ENCODE peak calls at places on chromosomes 12 and 14, in seven cellular contexts. One of them, this sample, is unnamed.

GRCh38 chr12:93089805-93090569 is 160.9 kb upstream of the EEA1 start:
- DNase-seq in T47D: no peak
- DNase-seq in GM03348: no peak
- DNase-seq in ELF-1: no peak
- DNase-seq in GM13977: no peak
- DNase-seq in thoracic aorta: no peak
- DNase-seq in activated CD4-positive, alpha-beta T cell treated with anti-CD3 and anti-CD28 coated beads for 48 hours: peak
- DNase-seq in this sample: no peak

GRCh38 chr12:54141534-54142475 is 47.0 kb downstream of the SMUG1 start:
- DNase-seq in T47D: no peak
- DNase-seq in activated CD4-positive, alpha-beta T cell treated with anti-CD3 and anti-CD28 coated beads for 48 hours: no peak
- DNase-seq in thoracic aorta: no peak
- DNase-seq in ELF-1: peak
- DNase-seq in GM03348: peak
- DNase-seq in GM13977: no peak
- DNase-seq in this sample: no peak

GRCh38 chr12:96218989-96219678 is 25.0 kb downstream of the ELK3 start:
- DNase-seq in activated CD4-positive, alpha-beta T cell treated with anti-CD3 and anti-CD28 coated beads for 48 hours: no peak
- DNase-seq in ELF-1: no peak
- DNase-seq in GM03348: no peak
- DNase-seq in thoracic aorta: no peak
- DNase-seq in T47D: peak
- DNase-seq in GM13977: no peak
- DNase-seq in this sample: no peak

GRCh38 chr14:89625988-89626806 is 209.2 kb upstream of the FOXN3 start:
- DNase-seq in GM03348: no peak
- DNase-seq in thoracic aorta: no peak
- DNase-seq in ELF-1: no peak
- DNase-seq in activated CD4-positive, alpha-beta T cell treated with anti-CD3 and anti-CD28 coated beads for 48 hours: peak
- DNase-seq in T47D: no peak
- DNase-seq in GM13977: no peak
- DNase-seq in this sample: no peak

GRCh38 chr14:64823305-64823985 is 56.3 kb downstream of the SPTB start:
- DNase-seq in GM13977: peak
- DNase-seq in T47D: peak
- DNase-seq in activated CD4-positive, alpha-beta T cell treated with anti-CD3 and anti-CD28 coated beads for 48 hours: peak
- DNase-seq in thoracic aorta: peak
- DNase-seq in GM03348: peak
- DNase-seq in ELF-1: peak
- DNase-seq in this sample: peak

GRCh38 chr12:63792333-63792732 is 12.6 kb downstream of the RXYLT1 start:
- DNase-seq in GM03348: no peak
- DNase-seq in ELF-1: no peak
- DNase-seq in thoracic aorta: no peak
- DNase-seq in GM13977: no peak
- DNase-seq in activated CD4-positive, alpha-beta T cell treated with anti-CD3 and anti-CD28 coated beads for 48 hours: no peak
- DNase-seq in T47D: no peak
- DNase-seq in this sample: no peak

GRCh38 chr14:100965296-100965695 is 61.8 kb upstream of the RTL1 start:
- DNase-seq in T47D: no peak
- DNase-seq in thoracic aorta: no peak
- DNase-seq in ELF-1: no peak
- DNase-seq in activated CD4-positive, alpha-beta T cell treated with anti-CD3 and anti-CD28 coated beads for 48 hours: no peak
- DNase-seq in GM13977: no peak
- DNase-seq in GM03348: no peak
- DNase-seq in this sample: no peak

GRCh38 chr14:63896278-63896720 is 43.5 kb downstream of the SYNE2 start:
- DNase-seq in T47D: peak
- DNase-seq in GM03348: peak
- DNase-seq in GM13977: no peak
- DNase-seq in ELF-1: no peak
- DNase-seq in thoracic aorta: peak
- DNase-seq in activated CD4-positive, alpha-beta T cell treated with anti-CD3 and anti-CD28 coated beads for 48 hours: no peak
- DNase-seq in this sample: no peak

GRCh38 chr12:106301241-106301610 is 1.3 kb upstream of the TCP11L2 start:
- DNase-seq in GM13977: no peak
- DNase-seq in T47D: no peak
- DNase-seq in activated CD4-positive, alpha-beta T cell treated with anti-CD3 and anti-CD28 coated beads for 48 hours: no peak
- DNase-seq in ELF-1: no peak
- DNase-seq in thoracic aorta: no peak
- DNase-seq in GM03348: peak
- DNase-seq in this sample: no peak

GRCh38 chr14:92988786-92989755 is 66.1 kb downstream of the CHGA start:
- DNase-seq in GM13977: no peak
- DNase-seq in GM03348: no peak
- DNase-seq in ELF-1: no peak
- DNase-seq in T47D: no peak
- DNase-seq in thoracic aorta: no peak
- DNase-seq in activated CD4-positive, alpha-beta T cell treated with anti-CD3 and anti-CD28 coated beads for 48 hours: no peak
- DNase-seq in this sample: no peak

GRCh38 chr12:115966376-115966775 is 311.1 kb downstream of the MED13L start:
- DNase-seq in thoracic aorta: no peak
- DNase-seq in T47D: no peak
- DNase-seq in GM13977: no peak
- DNase-seq in ELF-1: no peak
- DNase-seq in activated CD4-positive, alpha-beta T cell treated with anti-CD3 and anti-CD28 coated beads for 48 hours: no peak
- DNase-seq in GM03348: no peak
- DNase-seq in this sample: no peak

GRCh38 chr12:6295187-6295811 is 15.2 kb upstream of the PLEKHG6 start:
- DNase-seq in GM13977: no peak
- DNase-seq in GM03348: peak
- DNase-seq in T47D: peak
- DNase-seq in thoracic aorta: no peak
- DNase-seq in activated CD4-positive, alpha-beta T cell treated with anti-CD3 and anti-CD28 coated beads for 48 hours: no peak
- DNase-seq in ELF-1: peak
- DNase-seq in this sample: peak

GRCh38 chr12:76719171-76719631 is 44.7 kb upstream of the ZDHHC17 start:
- DNase-seq in GM13977: no peak
- DNase-seq in thoracic aorta: no peak
- DNase-seq in ELF-1: no peak
- DNase-seq in GM03348: peak
- DNase-seq in T47D: no peak
- DNase-seq in activated CD4-positive, alpha-beta T cell treated with anti-CD3 and anti-CD28 coated beads for 48 hours: no peak
- DNase-seq in this sample: no peak

GRCh38 chr12:31896514-31897039 is 62.6 kb upstream of the RESF1 start:
- DNase-seq in GM03348: no peak
- DNase-seq in activated CD4-positive, alpha-beta T cell treated with anti-CD3 and anti-CD28 coated beads for 48 hours: peak
- DNase-seq in GM13977: peak
- DNase-seq in ELF-1: peak
- DNase-seq in T47D: no peak
- DNase-seq in thoracic aorta: no peak
- DNase-seq in this sample: peak

GRCh38 chr14:64137657-64138290 is 156.4 kb downstream of the ESR2 start:
- DNase-seq in GM13977: peak
- DNase-seq in GM03348: no peak
- DNase-seq in ELF-1: peak
- DNase-seq in T47D: peak
- DNase-seq in activated CD4-positive, alpha-beta T cell treated with anti-CD3 and anti-CD28 coated beads for 48 hours: no peak
- DNase-seq in thoracic aorta: no peak
- DNase-seq in this sample: peak

GRCh38 chr14:90676356-90676755 is 139.9 kb downstream of the TTC7B start:
- DNase-seq in GM13977: no peak
- DNase-seq in GM03348: no peak
- DNase-seq in activated CD4-positive, alpha-beta T cell treated with anti-CD3 and anti-CD28 coated beads for 48 hours: no peak
- DNase-seq in thoracic aorta: no peak
- DNase-seq in T47D: no peak
- DNase-seq in ELF-1: no peak
- DNase-seq in this sample: no peak

GRCh38 chr12:6341439-6342139 is at the start of gene TNFRSF1A:
- DNase-seq in activated CD4-positive, alpha-beta T cell treated with anti-CD3 and anti-CD28 coated beads for 48 hours: peak
- DNase-seq in T47D: peak
- DNase-seq in GM03348: peak
- DNase-seq in ELF-1: peak
- DNase-seq in GM13977: peak
- DNase-seq in thoracic aorta: no peak
- DNase-seq in this sample: peak

GRCh38 chr12:131912526-131913274 is 16.4 kb upstream of the PUS1 start:
- DNase-seq in GM13977: no peak
- DNase-seq in ELF-1: no peak
- DNase-seq in activated CD4-positive, alpha-beta T cell treated with anti-CD3 and anti-CD28 coated beads for 48 hours: no peak
- DNase-seq in thoracic aorta: peak
- DNase-seq in GM03348: peak
- DNase-seq in T47D: no peak
- DNase-seq in this sample: peak

GRCh38 chr12:8697476-8698131 is at the start of gene RIMKLB:
- DNase-seq in GM13977: peak
- DNase-seq in ELF-1: peak
- DNase-seq in thoracic aorta: peak
- DNase-seq in T47D: peak
- DNase-seq in activated CD4-positive, alpha-beta T cell treated with anti-CD3 and anti-CD28 coated beads for 48 hours: peak
- DNase-seq in GM03348: peak
- DNase-seq in this sample: peak

GRCh38 chr12:130729344-130729743 is 13.2 kb upstream of the RIMBP2 start:
- DNase-seq in GM13977: no peak
- DNase-seq in thoracic aorta: no peak
- DNase-seq in activated CD4-positive, alpha-beta T cell treated with anti-CD3 and anti-CD28 coated beads for 48 hours: no peak
- DNase-seq in GM03348: no peak
- DNase-seq in ELF-1: peak
- DNase-seq in T47D: no peak
- DNase-seq in this sample: no peak

GRCh38 chr12:30753233-30753632 is 1.5 kb downstream of the CAPRIN2 start:
- DNase-seq in ELF-1: peak
- DNase-seq in GM03348: peak
- DNase-seq in activated CD4-positive, alpha-beta T cell treated with anti-CD3 and anti-CD28 coated beads for 48 hours: peak
- DNase-seq in T47D: peak
- DNase-seq in GM13977: peak
- DNase-seq in thoracic aorta: no peak
- DNase-seq in this sample: peak

GRCh38 chr12:72197790-72198189 is 74.4 kb upstream of the TRHDE start:
- DNase-seq in GM13977: no peak
- DNase-seq in activated CD4-positive, alpha-beta T cell treated with anti-CD3 and anti-CD28 coated beads for 48 hours: no peak
- DNase-seq in ELF-1: no peak
- DNase-seq in T47D: no peak
- DNase-seq in thoracic aorta: no peak
- DNase-seq in GM03348: no peak
- DNase-seq in this sample: no peak

GRCh38 chr12:83318386-83318971 is 631.8 kb downstream of the TMTC2 start:
- DNase-seq in T47D: no peak
- DNase-seq in thoracic aorta: no peak
- DNase-seq in activated CD4-positive, alpha-beta T cell treated with anti-CD3 and anti-CD28 coated beads for 48 hours: no peak
- DNase-seq in ELF-1: no peak
- DNase-seq in GM03348: no peak
- DNase-seq in GM13977: no peak
- DNase-seq in this sample: no peak

GRCh38 chr14:65222434-65222833 is 120.1 kb upstream of the MAX start:
- DNase-seq in thoracic aorta: no peak
- DNase-seq in GM03348: peak
- DNase-seq in activated CD4-positive, alpha-beta T cell treated with anti-CD3 and anti-CD28 coated beads for 48 hours: peak
- DNase-seq in ELF-1: peak
- DNase-seq in GM13977: peak
- DNase-seq in T47D: peak
- DNase-seq in this sample: peak

GRCh38 chr12:1760566-1761382 is 59.6 kb upstream of the LRTM2 start:
- DNase-seq in GM03348: peak
- DNase-seq in activated CD4-positive, alpha-beta T cell treated with anti-CD3 and anti-CD28 coated beads for 48 hours: no peak
- DNase-seq in T47D: no peak
- DNase-seq in thoracic aorta: no peak
- DNase-seq in ELF-1: no peak
- DNase-seq in GM13977: no peak
- DNase-seq in this sample: no peak

GRCh38 chr14:77120771-77121743 is 20.5 kb downstream of the ZDHHC22 start:
- DNase-seq in thoracic aorta: no peak
- DNase-seq in GM03348: no peak
- DNase-seq in T47D: no peak
- DNase-seq in ELF-1: no peak
- DNase-seq in activated CD4-positive, alpha-beta T cell treated with anti-CD3 and anti-CD28 coated beads for 48 hours: no peak
- DNase-seq in GM13977: peak
- DNase-seq in this sample: no peak

GRCh38 chr12:66898700-66899469 is 220.0 kb upstream of the GRIP1 start:
- DNase-seq in ELF-1: no peak
- DNase-seq in thoracic aorta: no peak
- DNase-seq in GM03348: no peak
- DNase-seq in GM13977: no peak
- DNase-seq in T47D: peak
- DNase-seq in activated CD4-positive, alpha-beta T cell treated with anti-CD3 and anti-CD28 coated beads for 48 hours: no peak
- DNase-seq in this sample: no peak

GRCh38 chr14:100307215-100308111 is 1.2 kb upstream of the SLC25A29 start:
- DNase-seq in activated CD4-positive, alpha-beta T cell treated with anti-CD3 and anti-CD28 coated beads for 48 hours: no peak
- DNase-seq in GM03348: no peak
- DNase-seq in T47D: peak
- DNase-seq in thoracic aorta: no peak
- DNase-seq in GM13977: no peak
- DNase-seq in ELF-1: peak
- DNase-seq in this sample: peak

GRCh38 chr14:92677087-92677668 is 71.2 kb downstream of the LGMN start:
- DNase-seq in activated CD4-positive, alpha-beta T cell treated with anti-CD3 and anti-CD28 coated beads for 48 hours: peak
- DNase-seq in T47D: no peak
- DNase-seq in thoracic aorta: no peak
- DNase-seq in GM13977: peak
- DNase-seq in ELF-1: no peak
- DNase-seq in GM03348: no peak
- DNase-seq in this sample: no peak

GRCh38 chr12:67068773-67069450 is 200.2 kb upstream of the CAND1 start:
- DNase-seq in T47D: peak
- DNase-seq in ELF-1: peak
- DNase-seq in GM03348: peak
- DNase-seq in activated CD4-positive, alpha-beta T cell treated with anti-CD3 and anti-CD28 coated beads for 48 hours: peak
- DNase-seq in GM13977: peak
- DNase-seq in thoracic aorta: no peak
- DNase-seq in this sample: peak

GRCh38 chr12:129540954-129541353 is 362.9 kb downstream of the TMEM132D start:
- DNase-seq in ELF-1: no peak
- DNase-seq in T47D: no peak
- DNase-seq in thoracic aorta: no peak
- DNase-seq in GM03348: no peak
- DNase-seq in activated CD4-positive, alpha-beta T cell treated with anti-CD3 and anti-CD28 coated beads for 48 hours: no peak
- DNase-seq in GM13977: no peak
- DNase-seq in this sample: no peak

GRCh38 chr12:89349814-89350213 is 2.5 kb downstream of the DUSP6 start:
- DNase-seq in GM13977: no peak
- DNase-seq in GM03348: no peak
- DNase-seq in activated CD4-positive, alpha-beta T cell treated with anti-CD3 and anti-CD28 coated beads for 48 hours: no peak
- DNase-seq in T47D: no peak
- DNase-seq in ELF-1: peak
- DNase-seq in thoracic aorta: no peak
- DNase-seq in this sample: peak

GRCh38 chr12:65313704-65314317 is 35.3 kb downstream of the MSRB3 start:
- DNase-seq in GM13977: no peak
- DNase-seq in ELF-1: no peak
- DNase-seq in thoracic aorta: no peak
- DNase-seq in T47D: peak
- DNase-seq in GM03348: peak
- DNase-seq in activated CD4-positive, alpha-beta T cell treated with anti-CD3 and anti-CD28 coated beads for 48 hours: no peak
- DNase-seq in this sample: no peak

GRCh38 chr14:53408175-53408879 is 255.2 kb upstream of the DDHD1 start:
- DNase-seq in GM13977: no peak
- DNase-seq in T47D: no peak
- DNase-seq in ELF-1: no peak
- DNase-seq in thoracic aorta: no peak
- DNase-seq in activated CD4-positive, alpha-beta T cell treated with anti-CD3 and anti-CD28 coated beads for 48 hours: no peak
- DNase-seq in GM03348: no peak
- DNase-seq in this sample: no peak

GRCh38 chr12:92602930-92603623 is 99.7 kb upstream of the PLEKHG7 start:
- DNase-seq in ELF-1: no peak
- DNase-seq in thoracic aorta: no peak
- DNase-seq in GM13977: no peak
- DNase-seq in T47D: peak
- DNase-seq in activated CD4-positive, alpha-beta T cell treated with anti-CD3 and anti-CD28 coated beads for 48 hours: no peak
- DNase-seq in GM03348: no peak
- DNase-seq in this sample: no peak

GRCh38 chr14:100903672-100904185 is at the start of gene RTL1:
- DNase-seq in activated CD4-positive, alpha-beta T cell treated with anti-CD3 and anti-CD28 coated beads for 48 hours: no peak
- DNase-seq in T47D: no peak
- DNase-seq in GM03348: no peak
- DNase-seq in thoracic aorta: no peak
- DNase-seq in GM13977: peak
- DNase-seq in ELF-1: no peak
- DNase-seq in this sample: no peak

GRCh38 chr12:88242939-88243338 is 100.8 kb downstream of the TMTC3 start:
- DNase-seq in GM13977: no peak
- DNase-seq in ELF-1: no peak
- DNase-seq in thoracic aorta: no peak
- DNase-seq in T47D: no peak
- DNase-seq in activated CD4-positive, alpha-beta T cell treated with anti-CD3 and anti-CD28 coated beads for 48 hours: no peak
- DNase-seq in GM03348: no peak
- DNase-seq in this sample: no peak

GRCh38 chr14:23160924-23161522 is 22.4 kb downstream of the SLC7A8 start:
- DNase-seq in GM13977: no peak
- DNase-seq in thoracic aorta: no peak
- DNase-seq in activated CD4-positive, alpha-beta T cell treated with anti-CD3 and anti-CD28 coated beads for 48 hours: no peak
- DNase-seq in T47D: peak
- DNase-seq in GM03348: peak
- DNase-seq in ELF-1: peak
- DNase-seq in this sample: peak